ENCODE peak calls at places on chromosomes 5 and 9, in four cellular contexts. R, M, K and J are unnamed samples.

GRCh38 chr9:19231126-19232035 is 888 bp downstream of the DENND4C start:
- DNase-seq in R (no peak), K (peak; percentile 66), M (no peak), J (no peak)

GRCh38 chr5:160245506-160246100 is 16.3 kb downstream of the FABP6 start:
- DNase-seq in K (no peak), R (no peak), M (no peak), J (no peak)

GRCh38 chr9:134738869-134739659 is 97.5 kb downstream of the COL5A1 start:
- DNase-seq in R (peak; percentile 84), K (peak; percentile 76), M (peak; percentile 70), J (peak; percentile 15)

GRCh38 chr9:18338042-18338441 is 135.9 kb upstream of the ADAMTSL1 start:
- DNase-seq in R (no peak), M (no peak), K (peak; percentile 13), J (no peak)

GRCh38 chr5:35884125-35884788 is 27.6 kb downstream of the IL7R start:
- DNase-seq in M (no peak), K (peak; percentile 91), R (no peak), J (no peak)

GRCh38 chr5:79318935-79319614 is 83.1 kb downstream of the JMY start:
- DNase-seq in M (no peak), R (no peak), K (peak; percentile 88), J (no peak)

GRCh38 chr9:99294850-99295461 is 72.9 kb downstream of the SEC61B start:
- DNase-seq in R (no peak), M (no peak), K (peak; percentile 11), J (no peak)

GRCh38 chr9:98997580-98997979 is 53.9 kb downstream of the COL15A1 start:
- DNase-seq in R (no peak), K (peak; percentile 76), M (no peak), J (no peak)

GRCh38 chr9:98637381-98637780 is 71.4 kb downstream of the GABBR2 start:
- DNase-seq in K (peak; percentile 64), R (no peak), M (no peak), J (no peak)

GRCh38 chr9:138053321-138053868 is 175.8 kb downstream of the CACNA1B start:
- DNase-seq in R (peak; percentile 20), K (no peak), M (peak; percentile 9), J (no peak)

GRCh38 chr9:131787838-131788237 is 48.0 kb upstream of the RAPGEF1 start:
- DNase-seq in R (no peak), M (no peak), K (no peak), J (no peak)

GRCh38 chr5:18305288-18305899 is 671.1 kb downstream of the TAF11L14 start:
- DNase-seq in M (no peak), K (peak; percentile 58), R (no peak), J (no peak)

GRCh38 chr5:121325930-121326329 is 525.8 kb upstream of the FTMT start:
- DNase-seq in R (no peak), M (no peak), K (no peak), J (no peak)

GRCh38 chr9:20988061-20988460 is 43.4 kb downstream of the HACD4 start:
- DNase-seq in M (no peak), R (no peak), K (no peak), J (no peak)

GRCh38 chr5:180126716-180127681 is 55.4 kb upstream of the RNF130 start:
- DNase-seq in K (peak; percentile 24), M (no peak), R (peak; percentile 62), J (peak; percentile 19)

GRCh38 chr5:150256416-150257064 is 33.0 kb downstream of the CAMK2A start:
- DNase-seq in M (no peak), R (no peak), K (no peak), J (no peak)

GRCh38 chr5:132461235-132461634 is 29.3 kb downstream of the IRF1 start:
- DNase-seq in R (no peak), M (no peak), K (no peak), J (no peak)

GRCh38 chr9:79120533-79121315 is 451.0 kb upstream of the TLE4 start:
- DNase-seq in M (no peak), R (no peak), K (no peak), J (no peak)

GRCh38 chr5:138575194-138576015 is at the start of gene HSPA9:
- DNase-seq in M (peak; percentile 98), K (peak; percentile 99), R (peak; percentile 99), J (peak; percentile 98)

GRCh38 chr5:30041291-30041690 is 1152.2 kb upstream of the CDH6 start:
- DNase-seq in M (no peak), R (no peak), K (no peak), J (no peak)

GRCh38 chr5:77133061-77133758 is 46.1 kb upstream of the ZBED3 start:
- DNase-seq in M (no peak), K (peak; percentile 99), R (peak; percentile 71), J (no peak)

GRCh38 chr9:107994638-107995037 is 505.1 kb upstream of the KLF4 start:
- DNase-seq in R (no peak), K (no peak), M (no peak), J (no peak)

GRCh38 chr5:23727271-23727670 is 219.9 kb downstream of the PRDM9 start:
- DNase-seq in R (no peak), K (no peak), M (no peak), J (no peak)

GRCh38 chr9:92738661-92739081 is 26.0 kb downstream of the BICD2 start:
- DNase-seq in M (no peak), R (peak; percentile 51), K (peak; percentile 47), J (no peak)

GRCh38 chr9:92739346-92740014 is 25.2 kb downstream of the BICD2 start:
- DNase-seq in K (no peak), M (no peak), R (peak; percentile 23), J (no peak)

GRCh38 chr9:92740015-92740408 is 24.6 kb downstream of the BICD2 start:
- DNase-seq in R (no peak), M (no peak), K (peak; percentile 55), J (no peak)

GRCh38 chr9:92740969-92741368 is 23.7 kb downstream of the BICD2 start:
- DNase-seq in R (no peak), K (no peak), M (no peak), J (no peak)

DNA sequence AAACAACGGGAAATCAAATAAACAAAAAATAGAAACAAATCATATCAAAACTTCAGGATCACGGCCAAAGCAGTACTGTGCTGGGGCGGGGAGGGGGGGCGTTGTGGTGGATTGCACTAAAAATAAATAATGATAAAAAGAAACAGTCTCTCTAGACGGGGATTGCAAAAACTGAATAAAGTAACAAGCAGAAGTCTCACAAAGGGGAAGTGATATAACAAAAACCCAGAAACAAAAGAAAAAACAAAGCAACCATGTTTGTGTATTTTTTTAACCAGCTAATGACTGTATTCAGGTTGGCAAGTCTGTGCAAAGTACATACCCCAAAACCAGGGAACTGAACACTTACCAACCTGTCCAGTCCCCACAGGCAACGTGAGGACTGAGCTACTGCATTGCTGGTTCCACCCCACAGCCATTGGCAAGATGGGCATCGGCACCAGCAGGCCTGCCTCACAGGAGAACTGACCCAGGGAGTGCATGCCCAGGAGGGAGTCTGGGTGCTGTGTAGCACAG is 24.1 kb downstream of the BICD2 start:
- DNase-seq in M (no peak), K (no peak), R (peak; percentile 54), J (no peak)
- H3K4me1 ChIP-seq in M (peaks cover 72% of the 10 kb centered on the region), K (peaks cover 28% of the 10 kb centered on the region), R (peaks cover 25% of the 10 kb centered on the region), J (peaks cover 75% of the 10 kb centered on the region)

DNA sequence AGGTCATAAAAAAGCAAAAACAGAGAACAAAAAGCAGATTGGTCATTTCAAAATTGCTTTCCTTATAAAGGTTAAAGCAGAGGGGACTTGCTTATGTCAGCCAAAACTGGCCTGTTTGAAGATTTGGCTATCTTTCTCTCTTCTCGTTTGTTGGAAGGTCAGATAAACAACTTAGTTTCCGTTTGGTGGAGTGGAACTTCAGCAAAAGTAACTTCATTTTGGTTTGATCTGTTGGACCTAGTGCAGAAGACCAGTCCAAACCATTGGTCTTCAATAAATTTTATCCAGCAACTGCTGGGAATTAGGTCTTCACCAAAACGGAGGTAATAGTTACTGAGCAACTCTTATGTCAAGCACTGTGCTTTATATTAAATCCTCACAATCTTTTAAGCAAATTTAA is 45.1 kb upstream of the HMGCS1 start:
- DNase-seq in M (no peak), R (no peak), K (no peak), J (no peak)
- H3K27me3 ChIP-seq in M (no peaks in the 10 kb centered on the region), R (no peaks in the 10 kb centered on the region), K (no peaks in the 10 kb centered on the region), J (no peaks in the 10 kb centered on the region)

GRCh38 chr9:5437254-5438216 is at the start of gene PLGRKT:
- DNase-seq in R (peak; percentile 97), K (peak; percentile 97), M (peak; percentile 98), J (peak; percentile 90)
- H3K4me3 ChIP-seq in R (peak within 1 kb of the TSS; percentile 60), K (peak within 1 kb of the TSS; percentile 77), M (peak within 1 kb of the TSS; percentile 70), J (peak within 1 kb of the TSS; percentile 71)

DNA sequence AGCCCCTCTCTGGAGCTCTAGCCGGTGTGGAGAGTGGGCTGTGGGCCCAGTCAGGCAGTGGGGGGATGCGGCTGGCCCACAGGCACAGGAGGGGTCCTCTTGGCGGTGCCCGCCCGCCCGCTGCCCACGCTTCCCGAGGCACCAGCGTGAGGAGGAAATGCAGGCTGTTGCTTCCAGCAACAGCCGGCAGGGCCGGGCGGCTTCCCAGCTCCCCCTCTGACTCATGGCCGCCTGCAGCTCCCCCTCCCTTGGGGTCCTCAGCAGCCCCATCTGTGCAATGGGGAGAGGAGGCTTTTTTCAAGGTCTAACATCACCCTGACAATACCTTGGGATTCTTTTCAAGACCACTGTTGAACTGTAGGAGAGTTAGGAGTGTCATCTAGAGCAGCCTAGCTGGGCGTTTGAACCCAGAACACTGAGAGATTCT is 10.4 kb downstream of the CXXC5 start:
- DNase-seq in K (peak; percentile 92), R (peak; percentile 85), M (no peak), J (no peak)
- H3K4me1 ChIP-seq in K (peaks cover 81% of the 10 kb centered on the region), R (peaks cover 86% of the 10 kb centered on the region), M (peaks cover 99% of the 10 kb centered on the region), J (no peaks in the 10 kb centered on the region)